ENCODE peak calls at places on chromosomes 13 and 19, in six cellular contexts. One of them, this sample, is unnamed.

GRCh38 chr19:50275577-50276368 is 53.4 kb downstream of the KCNC3 start:
- DNase-seq in HCT116: no peak
- DNase-seq in A549: no peak
- DNase-seq in Peyer's patch: no peak
- DNase-seq in IMR-90: no peak
- DNase-seq in heart left ventricle: no peak
- DNase-seq in this sample: no peak

GRCh38 chr19:49844138-49844740 is 6.7 kb upstream of the PTOV1 start:
- DNase-seq in HCT116: no peak
- DNase-seq in A549: no peak
- DNase-seq in Peyer's patch: no peak
- DNase-seq in IMR-90: no peak
- DNase-seq in heart left ventricle: no peak
- DNase-seq in this sample: no peak

GRCh38 chr13:73722120-73722519 is 412.1 kb downstream of the KLF12 start:
- DNase-seq in HCT116: peak
- DNase-seq in A549: peak
- DNase-seq in Peyer's patch: no peak
- DNase-seq in IMR-90: peak
- DNase-seq in heart left ventricle: no peak
- DNase-seq in this sample: no peak

GRCh38 chr13:46345400-46345799 is 41.7 kb downstream of the RUBCNL start:
- DNase-seq in HCT116: no peak
- DNase-seq in A549: no peak
- DNase-seq in Peyer's patch: no peak
- DNase-seq in IMR-90: no peak
- DNase-seq in heart left ventricle: no peak
- DNase-seq in this sample: no peak

GRCh38 chr13:27007166-27007565 is 164.4 kb downstream of the USP12 start:
- DNase-seq in HCT116: no peak
- DNase-seq in A549: no peak
- DNase-seq in Peyer's patch: no peak
- DNase-seq in IMR-90: no peak
- DNase-seq in heart left ventricle: no peak
- DNase-seq in this sample: no peak

GRCh38 chr19:14580623-14581237 is 2.2 kb upstream of the CLEC17A start:
- DNase-seq in HCT116: no peak
- DNase-seq in A549: no peak
- DNase-seq in Peyer's patch: no peak
- DNase-seq in IMR-90: no peak
- DNase-seq in heart left ventricle: no peak
- DNase-seq in this sample: no peak

GRCh38 chr13:74136089-74136658 is 2.0 kb upstream of the KLF12 start:
- DNase-seq in HCT116: no peak
- DNase-seq in A549: peak
- DNase-seq in Peyer's patch: peak
- DNase-seq in IMR-90: peak
- DNase-seq in heart left ventricle: peak
- DNase-seq in this sample: peak

GRCh38 chr19:3671680-3672574 is 28.3 kb downstream of the PIP5K1C start:
- DNase-seq in HCT116: no peak
- DNase-seq in A549: no peak
- DNase-seq in Peyer's patch: no peak
- DNase-seq in IMR-90: peak
- DNase-seq in heart left ventricle: peak
- DNase-seq in this sample: no peak

GRCh38 chr19:6744381-6745288 is 5.2 kb downstream of the TRIP10 start:
- DNase-seq in HCT116: no peak
- DNase-seq in A549: peak
- DNase-seq in Peyer's patch: peak
- DNase-seq in IMR-90: peak
- DNase-seq in heart left ventricle: peak
- DNase-seq in this sample: peak

GRCh38 chr13:40197049-40197448 is 469.4 kb downstream of the FOXO1 start:
- DNase-seq in HCT116: no peak
- DNase-seq in A549: no peak
- DNase-seq in Peyer's patch: no peak
- DNase-seq in IMR-90: no peak
- DNase-seq in heart left ventricle: no peak
- DNase-seq in this sample: no peak

GRCh38 chr19:13764821-13765394 is 586 bp downstream of the MRI1 start:
- DNase-seq in HCT116: no peak
- DNase-seq in A549: no peak
- DNase-seq in Peyer's patch: no peak
- DNase-seq in IMR-90: no peak
- DNase-seq in heart left ventricle: no peak
- DNase-seq in this sample: peak

DNA sequence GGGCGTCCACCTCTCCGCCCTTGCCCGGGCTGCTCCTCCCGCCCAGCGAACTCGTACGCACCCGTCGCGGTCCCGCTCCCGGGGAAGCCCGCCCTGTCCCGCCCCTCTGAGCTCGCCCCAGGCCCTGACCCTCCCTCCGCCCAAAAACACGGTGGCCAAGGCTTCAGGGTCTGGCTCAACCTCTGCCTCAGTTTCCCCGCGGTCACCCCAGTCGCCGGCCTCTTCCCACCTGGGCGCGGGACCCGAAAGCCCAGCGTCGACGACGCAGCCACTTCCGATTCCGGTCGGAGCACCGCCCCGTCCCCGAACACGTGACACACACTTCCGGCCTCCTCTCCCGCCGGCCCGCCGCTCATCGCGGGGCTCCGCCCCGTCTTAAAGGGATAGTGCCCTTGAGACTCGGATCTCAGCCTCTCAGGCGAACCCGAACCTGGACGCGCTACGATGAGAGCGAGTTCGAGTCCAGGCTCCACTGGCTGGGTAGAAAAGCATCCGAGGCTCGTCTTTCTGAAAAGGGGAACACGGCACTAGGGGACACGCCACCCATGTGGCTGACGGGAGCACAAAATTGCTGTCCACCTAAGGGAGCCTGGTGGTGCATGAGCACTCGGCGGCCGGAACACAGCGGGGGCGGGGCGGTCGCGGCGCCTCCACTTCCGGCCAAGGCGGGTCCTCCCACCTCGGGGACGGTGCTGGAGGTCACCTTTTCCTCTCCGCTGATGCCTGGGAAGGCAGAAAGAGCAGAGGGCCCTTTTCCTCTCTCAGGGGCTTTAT is at the start of gene C19orf25:
- DNase-seq in HCT116: peak
- DNase-seq in A549: peak
- DNase-seq in Peyer's patch: peak
- DNase-seq in IMR-90: peak
- DNase-seq in heart left ventricle: peak
- DNase-seq in this sample: peak
- TF ChIP-seq POLR2A in HCT116: peak
- TF ChIP-seq POLR2A in A549: peak
- TF ChIP-seq POLR2A in Peyer's patch: peak
- TF ChIP-seq POLR2A in IMR-90: peak
- TF ChIP-seq POLR2A in heart left ventricle: no peak
- TF ChIP-seq POLR2A in this sample: peak

GRCh38 chr19:54209748-54210494 is 9.3 kb downstream of the RPS9 start:
- DNase-seq in HCT116: peak
- DNase-seq in A549: peak
- DNase-seq in Peyer's patch: peak
- DNase-seq in IMR-90: peak
- DNase-seq in heart left ventricle: peak
- DNase-seq in this sample: peak

GRCh38 chr19:54206831-54207177 is 6.1 kb downstream of the RPS9 start:
- DNase-seq in HCT116: no peak
- DNase-seq in A549: no peak
- DNase-seq in Peyer's patch: no peak
- DNase-seq in IMR-90: no peak
- DNase-seq in heart left ventricle: no peak
- DNase-seq in this sample: no peak

GRCh38 chr19:54209058-54209747 is 8.5 kb downstream of the RPS9 start:
- DNase-seq in HCT116: no peak
- DNase-seq in A549: peak
- DNase-seq in Peyer's patch: no peak
- DNase-seq in IMR-90: no peak
- DNase-seq in heart left ventricle: no peak
- DNase-seq in this sample: no peak

GRCh38 chr19:54207908-54208783 is 7.5 kb downstream of the RPS9 start:
- DNase-seq in HCT116: no peak
- DNase-seq in A549: peak
- DNase-seq in Peyer's patch: peak
- DNase-seq in IMR-90: peak
- DNase-seq in heart left ventricle: peak
- DNase-seq in this sample: peak

GRCh38 chr19:54208784-54209057 is 8.1 kb downstream of the RPS9 start:
- DNase-seq in HCT116: no peak
- DNase-seq in A549: peak
- DNase-seq in Peyer's patch: no peak
- DNase-seq in IMR-90: no peak
- DNase-seq in heart left ventricle: no peak
- DNase-seq in this sample: no peak
- H3K27ac ChIP-seq in HCT116: no peak
- H3K27ac ChIP-seq in A549: peak
- H3K27ac ChIP-seq in Peyer's patch: peak
- H3K27ac ChIP-seq in IMR-90: peak
- H3K27ac ChIP-seq in heart left ventricle: peak
- H3K27ac ChIP-seq in this sample: peak

DNA sequence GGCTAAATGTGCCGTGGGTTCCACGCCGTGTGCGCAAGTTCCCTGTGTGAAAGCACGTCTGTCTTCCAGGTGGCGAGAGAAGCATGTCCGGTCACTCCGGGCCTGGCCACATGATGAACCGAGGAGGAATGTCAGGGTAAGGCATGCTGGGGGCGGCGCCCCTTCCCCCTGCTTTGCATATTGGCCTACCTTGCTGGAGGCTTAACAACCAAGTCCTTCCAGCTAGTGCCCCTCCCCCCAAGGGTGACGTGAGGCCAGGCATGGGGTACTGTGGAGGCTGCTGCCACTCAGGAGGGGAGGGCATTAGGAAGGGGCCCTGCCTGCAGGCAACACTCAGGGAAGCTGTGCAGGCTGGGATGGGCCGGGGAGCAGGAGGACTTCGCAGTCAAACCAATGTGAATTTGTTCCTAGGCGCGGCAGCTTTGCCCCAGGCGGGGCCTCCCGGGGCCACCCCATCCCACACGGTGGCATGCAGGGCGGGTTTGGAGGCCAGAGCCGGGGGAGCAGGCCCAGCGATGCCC is 12.5 kb downstream of the MICOS13 start:
- DNase-seq in HCT116: no peak
- DNase-seq in A549: no peak
- DNase-seq in Peyer's patch: no peak
- DNase-seq in IMR-90: no peak
- DNase-seq in heart left ventricle: no peak
- DNase-seq in this sample: no peak
- TF ChIP-seq POLR2A in HCT116: no peak
- TF ChIP-seq POLR2A in A549: no peak
- TF ChIP-seq POLR2A in Peyer's patch: no peak
- TF ChIP-seq POLR2A in IMR-90: no peak
- TF ChIP-seq POLR2A in heart left ventricle: no peak
- TF ChIP-seq POLR2A in this sample: no peak

DNA sequence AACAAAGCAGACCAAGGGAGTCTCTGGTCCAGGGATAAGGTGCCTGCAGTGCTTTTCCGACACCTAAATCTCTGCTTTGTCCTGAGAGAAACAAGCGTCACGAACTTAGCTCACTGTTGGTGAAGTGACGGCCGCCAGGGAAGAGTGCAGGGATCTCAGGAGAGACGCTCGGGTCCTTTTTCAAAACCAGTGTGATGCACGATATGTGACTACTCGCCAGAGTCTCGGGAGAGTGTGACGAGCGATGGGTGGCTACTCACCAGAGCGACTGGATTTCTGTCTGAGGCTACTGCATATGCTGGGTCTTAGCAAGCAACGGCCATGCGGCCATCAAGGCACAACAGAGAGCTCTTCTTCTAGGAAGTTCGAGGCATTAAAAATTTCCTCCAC is 16.5 kb upstream of the CFAP97D2 start:
- DNase-seq in HCT116: no peak
- DNase-seq in A549: no peak
- DNase-seq in Peyer's patch: no peak
- DNase-seq in IMR-90: no peak
- DNase-seq in heart left ventricle: no peak
- DNase-seq in this sample: no peak
- H3K27ac ChIP-seq in HCT116: no peak
- H3K27ac ChIP-seq in A549: no peak
- H3K27ac ChIP-seq in Peyer's patch: no peak
- H3K27ac ChIP-seq in IMR-90: no peak
- H3K27ac ChIP-seq in heart left ventricle: no peak
- H3K27ac ChIP-seq in this sample: peak

GRCh38 chr13:97257800-97258799 is 36.0 kb downstream of the MBNL2 start:
- DNase-seq in HCT116: peak
- DNase-seq in A549: peak
- DNase-seq in Peyer's patch: no peak
- DNase-seq in IMR-90: peak
- DNase-seq in heart left ventricle: peak
- DNase-seq in this sample: no peak
- TF ChIP-seq POLR2A in HCT116: no peak
- TF ChIP-seq POLR2A in A549: no peak
- TF ChIP-seq POLR2A in Peyer's patch: no peak
- TF ChIP-seq POLR2A in IMR-90: no peak
- TF ChIP-seq POLR2A in heart left ventricle: no peak
- TF ChIP-seq POLR2A in this sample: no peak